ENCODE peak calls at places on chromosomes 13 and 19, in four cellular contexts. N is colonic mucosa, F is stomach, Y is BJ. C is an unnamed sample.

GRCh38 chr19:1278713-1279112 is 3.4 kb downstream of the FAM174C start:
- DNase-seq in Y (no peak), N (no peak), F (no peak), C (no peak)

GRCh38 chr13:29693297-29693945 is 97.9 kb upstream of the SLC7A1 start:
- DNase-seq in Y (no peak), N (peak), F (peak), C (no peak)

GRCh38 chr13:30346789-30347167 is 39.4 kb upstream of the KATNAL1 start:
- DNase-seq in F (no peak), Y (no peak), N (no peak), C (no peak)

GRCh38 chr19:18049390-18049789 is 37.3 kb downstream of the IL12RB1 start:
- DNase-seq in F (peak), Y (no peak), N (peak), C (peak)

GRCh38 chr13:35349052-35349451 is 127.4 kb downstream of the MAB21L1 start:
- DNase-seq in Y (no peak), N (no peak), F (no peak), C (no peak)

GRCh38 chr13:32016119-32016518 is 15.5 kb upstream of the FRY start:
- DNase-seq in F (no peak), Y (no peak), N (no peak), C (no peak)

GRCh38 chr13:43136940-43137574 is 113.7 kb downstream of the DNAJC15 start:
- DNase-seq in F (no peak), N (no peak), Y (no peak), C (no peak)

GRCh38 chr19:11324748-11325389 is 14.6 kb downstream of the RAB3D start:
- DNase-seq in N (no peak), Y (no peak), F (no peak), C (no peak)

GRCh38 chr13:51995677-51996551 is 15.3 kb downstream of the ATP7B start:
- DNase-seq in F (peak), N (peak), Y (no peak), C (no peak)

GRCh38 chr19:38298841-38299680 is 5.0 kb upstream of the C19orf33 start:
- DNase-seq in F (no peak), N (no peak), Y (no peak), C (peak)

GRCh38 chr19:52336976-52337375 is 933 bp downstream of the ZNF610 start:
- DNase-seq in N (no peak), F (no peak), Y (no peak), C (peak)
- H3K4me3 ChIP-seq in N (peak), F (peak), Y (peak), C (peak)

DNA sequence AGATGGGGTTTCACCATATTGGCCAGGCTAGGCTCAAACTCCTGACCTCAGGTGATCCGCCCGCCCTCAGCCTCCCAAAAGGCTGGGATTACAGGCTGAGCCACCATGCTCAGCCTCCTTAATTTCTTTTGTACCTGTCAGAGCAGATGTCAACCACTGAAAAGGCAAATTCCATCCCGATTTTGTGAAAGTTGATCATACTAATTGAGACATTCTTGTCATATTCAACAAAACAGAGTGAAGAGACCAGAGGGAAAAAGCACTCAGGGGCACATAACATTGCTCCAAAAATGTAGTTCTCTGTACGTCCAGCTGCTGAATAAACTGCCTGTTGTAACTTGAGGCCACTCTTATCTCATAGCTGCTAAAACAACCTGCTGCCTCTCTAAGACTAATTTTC is 27.4 kb upstream of the PSPC1 start:
- DNase-seq in Y (no peak), F (no peak), N (no peak), C (no peak)
- TF ChIP-seq CTCF in Y (no peak), F (no peak), N (no peak), C (no peak)

DNA sequence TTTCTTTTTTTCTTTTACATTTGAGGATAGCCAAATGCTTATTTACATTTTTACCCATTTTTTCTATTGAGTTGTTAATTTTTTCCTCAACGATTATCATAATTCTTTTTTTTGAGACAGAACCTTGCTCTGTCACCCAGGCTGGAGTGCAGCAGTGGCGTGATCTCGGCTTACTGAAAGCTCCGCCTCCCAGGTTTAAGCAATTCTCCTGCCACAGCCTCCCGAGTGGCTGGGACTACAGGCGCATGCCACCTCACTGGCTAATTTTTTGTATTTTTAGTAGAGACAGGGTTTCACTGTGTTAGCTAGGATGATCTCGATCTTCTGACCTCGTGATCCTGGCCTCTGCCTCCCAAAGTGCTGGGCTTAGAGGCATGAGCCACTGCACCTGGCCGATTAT is 208.7 kb downstream of the LIG4 start:
- DNase-seq in Y (no peak), N (no peak), F (no peak), C (no peak)
- H3K4me3 ChIP-seq in Y (no peak), N (no peak), F (no peak), C (no peak)

GRCh38 chr13:81714513-81714912 is 1373.6 kb upstream of the SPRY2 start:
- DNase-seq in Y (no peak), F (no peak), N (no peak), C (no peak)
- TF ChIP-seq CTCF in Y (no peak), F (no peak), N (no peak), C (no peak)

GRCh38 chr19:30227661-30228112 is 144.5 kb upstream of the ZNF536 start:
- DNase-seq in Y (no peak), N (peak), F (peak), C (peak)
- H3K4me3 ChIP-seq in Y (peak), N (peak), F (peak), C (peak)

GRCh38 chr13:38669234-38669964 is 17.5 kb upstream of the FREM2 start:
- DNase-seq in N (no peak), Y (no peak), F (no peak), C (no peak)
- TF ChIP-seq CTCF in N (no peak), Y (no peak), F (no peak), C (no peak)

GRCh38 chr19:3526507-3527244 is 12.3 kb upstream of the TEKTIP1 start:
- DNase-seq in N (no peak), F (no peak), Y (no peak), C (no peak)
- H3K4me3 ChIP-seq in N (no peak), F (no peak), Y (no peak), C (no peak)

DNA sequence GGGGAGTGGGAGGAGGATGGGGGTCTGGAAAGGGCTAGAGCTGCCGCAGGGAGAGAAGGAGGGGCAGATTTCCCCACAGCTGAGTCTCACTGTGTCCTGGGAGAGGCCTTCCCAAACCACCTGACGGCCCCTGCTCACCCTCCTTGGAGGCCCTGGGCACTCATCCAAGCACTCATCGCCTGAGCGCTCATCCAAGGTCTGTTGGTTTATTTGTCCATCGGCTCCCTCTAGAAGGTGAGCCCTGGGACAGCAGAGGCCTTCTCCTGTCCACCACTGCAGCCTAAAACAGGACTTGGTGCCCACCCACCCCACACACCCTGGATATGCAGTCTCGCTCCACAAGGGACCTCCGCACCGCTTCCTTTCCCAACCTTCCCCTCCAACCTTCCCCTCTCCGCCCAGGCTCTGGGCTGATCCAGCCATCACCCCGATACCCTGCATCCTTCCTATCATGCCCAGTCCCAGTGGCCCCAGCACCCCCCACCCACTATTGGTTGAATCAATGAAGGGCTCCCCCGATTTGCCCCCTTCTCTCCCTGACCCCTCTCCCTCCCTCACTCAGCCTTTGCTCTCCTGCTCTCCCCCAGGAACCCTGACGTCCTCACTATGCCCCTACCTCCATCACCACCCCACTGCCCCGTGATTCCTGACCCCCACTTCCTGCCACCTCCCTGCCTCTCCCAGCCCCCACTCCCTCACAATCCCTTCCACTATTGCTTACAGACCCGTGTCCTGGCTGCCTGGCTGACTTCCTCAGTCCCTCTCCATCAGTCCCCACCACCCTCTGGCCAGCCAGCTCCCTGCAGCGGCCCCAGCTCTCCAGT is 1.6 kb downstream of the UBXN6 start:
- DNase-seq in F (no peak), N (no peak), Y (peak), C (peak)
- TF ChIP-seq CTCF in F (no peak), N (no peak), Y (peak), C (peak)

GRCh38 chr13:82344867-82345266 is 1537.4 kb downstream of the SLITRK1 start:
- DNase-seq in F (no peak), N (no peak), Y (no peak), C (no peak)

GRCh38 chr13:82341116-82341515 is 1541.2 kb downstream of the SLITRK1 start:
- DNase-seq in N (no peak), F (no peak), Y (no peak), C (no peak)
- H3K4me3 ChIP-seq in N (no peak), F (no peak), Y (no peak), C (no peak)

GRCh38 chr13:50810998-50811397 is 32.5 kb downstream of the DLEU7 start:
- DNase-seq in N (no peak), F (no peak), Y (no peak), C (no peak)

GRCh38 chr13:50801087-50801931 is 42.2 kb downstream of the DLEU7 start:
- DNase-seq in N (peak), Y (peak), F (peak), C (peak)

GRCh38 chr13:50810468-50810867 is 33.0 kb downstream of the DLEU7 start:
- DNase-seq in N (no peak), F (no peak), Y (no peak), C (no peak)

GRCh38 chr13:50809133-50810090 is 34.1 kb downstream of the DLEU7 start:
- DNase-seq in N (no peak), F (no peak), Y (peak), C (peak)

GRCh38 chr13:50805805-50806204 is 37.7 kb downstream of the DLEU7 start:
- DNase-seq in N (no peak), Y (no peak), F (no peak), C (peak)
- TF ChIP-seq CTCF in N (no peak), Y (no peak), F (no peak), C (peak)